ENCODE peak calls at places on chromosomes 1 and 21, in four cellular contexts. T, M, G and V are unnamed samples.

GRCh38 chr1:223214272-223214807 is 71.3 kb upstream of the TLR5 start:
- DNase-seq in T (no peak), M (peak), G (no peak), V (no peak)

GRCh38 chr21:37532868-37533780 is 166.6 kb downstream of the DYRK1A start:
- DNase-seq in T (no peak), M (no peak), G (peak), V (peak)

GRCh38 chr1:219585837-219586465 is 27.0 kb downstream of the ZC3H11B start:
- DNase-seq in T (no peak), M (no peak), G (no peak), V (peak)

GRCh38 chr1:213376862-213377372 is 325.9 kb downstream of the RPS6KC1 start:
- DNase-seq in T (no peak), M (no peak), G (no peak), V (peak)

GRCh38 chr1:232291681-232292080 is 338.3 kb downstream of the SIPA1L2 start:
- DNase-seq in T (no peak), M (no peak), G (no peak), V (no peak)

GRCh38 chr1:228452194-228453021 is 34.8 kb upstream of the RNF187 start:
- DNase-seq in T (no peak), M (no peak), G (peak), V (no peak)

GRCh38 chr1:24186031-24186710 is 918 bp downstream of the IFNLR1 start:
- DNase-seq in T (no peak), M (no peak), G (no peak), V (no peak)

GRCh38 chr1:184851822-184852746 is 97.4 kb upstream of the EDEM3 start:
- DNase-seq in T (no peak), M (no peak), G (no peak), V (no peak)

GRCh38 chr21:42195378-42196031 is 23.4 kb upstream of the ABCG1 start:
- DNase-seq in T (no peak), M (no peak), G (peak), V (peak)

GRCh38 chr1:25977816-25978215 is 20.0 kb downstream of the PAFAH2 start:
- DNase-seq in T (no peak), M (no peak), G (no peak), V (no peak)

GRCh38 chr1:112581530-112582192 is 37.3 kb downstream of the ST7L start:
- DNase-seq in T (no peak), M (no peak), G (no peak), V (peak)

GRCh38 chr1:97814804-97815203 is 106.0 kb downstream of the DPYD start:
- DNase-seq in T (no peak), M (no peak), G (no peak), V (no peak)

GRCh38 chr1:243930822-243931671 is 81.0 kb upstream of the AKT3 start:
- DNase-seq in T (peak), M (peak), G (peak), V (no peak)

GRCh38 chr21:41824466-41825207 is 54.5 kb downstream of the PRDM15 start:
- DNase-seq in T (no peak), M (no peak), G (no peak), V (no peak)

GRCh38 chr1:29343476-29343875 is 107.2 kb downstream of the PTPRU start:
- DNase-seq in T (no peak), M (no peak), G (no peak), V (no peak)
- H2BK12ac ChIP-seq in T (no peak), M (no peak), G (no peak), V (no peak)

GRCh38 chr1:51969038-51969705 is 21.3 kb downstream of the RAB3B start:
- DNase-seq in T (no peak), M (no peak), G (peak), V (no peak)
- H3K18ac ChIP-seq in T (no peak), M (no peak), G (no peak), V (no peak)

GRCh38 chr1:8212443-8212920 is 105.4 kb upstream of the SLC45A1 start:
- DNase-seq in T (no peak), M (no peak), G (no peak), V (no peak)
- H2AK5ac ChIP-seq in T (no peak), M (no peak), G (peak), V (peak)

DNA sequence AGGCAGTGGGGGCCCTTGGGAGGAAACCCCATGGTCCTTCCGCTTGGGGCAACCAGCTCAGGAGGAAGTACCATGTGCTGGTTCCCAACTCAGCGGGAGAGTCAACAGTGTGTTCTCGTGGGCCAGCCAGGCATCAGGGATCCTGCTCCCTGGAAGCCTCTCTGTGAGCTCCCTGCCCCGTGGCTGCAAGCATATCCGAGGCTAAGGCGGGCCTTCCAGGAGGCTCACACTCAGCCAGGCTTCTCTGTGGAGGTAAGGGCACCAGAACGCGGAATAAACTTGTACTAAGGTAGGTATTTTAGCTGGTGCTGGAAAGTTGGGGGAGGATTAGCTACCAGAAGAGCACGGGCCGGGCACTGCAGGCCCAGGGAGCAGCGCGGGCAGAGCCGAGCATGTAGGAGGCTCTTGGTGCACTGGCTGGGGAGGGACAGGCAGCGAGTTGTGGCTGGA is 74.7 kb upstream of the POU3F1 start:
- DNase-seq in T (no peak), M (no peak), G (no peak), V (no peak)
- H2BK12ac ChIP-seq in T (no peak), M (no peak), G (no peak), V (peak)

DNA sequence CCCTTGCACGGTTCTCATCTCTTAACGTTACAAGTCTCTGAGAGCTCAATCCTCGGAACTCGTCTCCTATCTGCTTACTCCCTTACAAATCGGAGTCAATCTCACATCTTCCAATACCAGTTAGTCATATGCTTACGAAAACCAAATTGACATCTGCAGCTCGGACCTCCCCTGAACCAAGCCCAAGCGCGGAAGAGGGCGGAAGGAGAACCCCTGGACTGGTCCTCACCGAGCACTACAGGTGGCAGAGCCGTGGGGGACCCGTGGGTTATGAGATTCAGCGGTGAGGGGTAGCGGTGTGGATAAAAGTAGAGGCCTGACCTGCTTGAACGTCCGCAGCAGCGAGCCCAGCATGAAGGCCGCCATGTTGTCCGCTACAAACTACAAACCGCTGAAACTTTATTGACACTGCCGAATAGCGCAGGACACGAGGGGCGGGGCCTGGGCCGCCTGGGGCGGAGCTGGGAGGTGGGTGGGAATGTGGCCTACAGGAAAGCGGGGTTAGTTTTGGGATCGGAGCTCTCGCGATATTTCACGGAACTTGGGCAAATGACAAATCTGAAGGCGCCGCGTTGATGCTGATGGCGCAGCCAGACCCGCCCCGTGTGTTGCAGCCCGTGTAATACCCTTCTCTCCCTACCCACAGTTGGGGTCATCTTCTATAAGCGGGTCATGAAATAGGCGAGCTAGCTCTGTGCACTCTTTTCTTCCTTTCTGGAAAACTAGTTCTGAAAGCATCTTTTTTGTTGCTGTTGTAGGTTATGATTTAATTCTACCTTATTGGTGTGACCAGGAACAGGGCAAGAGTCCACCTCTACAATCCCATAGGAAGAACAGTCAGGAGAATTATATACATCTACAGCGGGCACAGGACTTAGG is at the start of gene MRPS14:
- DNase-seq in T (peak), M (peak), G (peak), V (peak)
- H3K18ac ChIP-seq in T (peak), M (peak), G (peak), V (peak)

DNA sequence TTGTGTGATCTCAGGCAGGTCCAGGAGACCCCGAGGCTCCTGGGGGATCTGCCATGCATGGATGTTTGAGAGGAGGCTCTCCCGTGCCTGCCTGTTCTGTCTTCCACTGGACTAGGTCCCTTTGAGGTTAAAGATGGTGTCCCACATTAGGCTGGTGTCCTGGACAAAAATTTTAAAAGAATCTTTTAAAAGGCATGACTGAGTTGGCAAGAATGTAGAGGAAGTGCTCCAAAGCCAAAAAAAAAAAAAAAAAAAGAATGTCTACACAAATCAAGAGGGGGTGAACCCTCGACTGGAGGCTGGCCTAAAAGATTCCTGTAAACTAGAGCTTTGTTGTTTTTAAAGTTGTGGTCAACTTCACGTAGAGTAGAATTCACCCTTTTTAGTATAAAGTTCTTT is 36.4 kb upstream of the PADI1 start:
- DNase-seq in T (no peak), M (no peak), G (peak), V (no peak)
- H2AK5ac ChIP-seq in T (peak), M (no peak), G (peak), V (no peak)

GRCh38 chr1:109151146-109151545 is 37.2 kb downstream of the ELAPOR1 start:
- DNase-seq in T (peak), M (peak), G (peak), V (peak)
- H2BK12ac ChIP-seq in T (no peak), M (no peak), G (no peak), V (peak)